ENCODE peak calls at places on chromosomes 11 and 22, in eight cellular contexts. C is LoVo; R is stromal cell of bone marrow; W is astrocyte of the spinal cord; M is posterior vena cava; N is NCI-H1417; D is stimulated activated CD8-positive, alpha-beta memory T cell treated with anti-CD3 and anti-CD28 coated beads, Interleukin-2, amount 100 ng/mL, for 1 hour; T is NCI-H1105 treated with DMSO at 0.1 percent for 48 hours. U is an unnamed sample.

GRCh38 chr11:21410513-21410912 is 741.1 kb downstream of the NELL1 start:
- DNase-seq in C (no peak), R (no peak), W (no peak), M (no peak), N (no peak), D (no peak), T (no peak), U (no peak)

GRCh38 chr11:16261836-16262644 is 94.3 kb downstream of the SOX6 start:
- DNase-seq in C (no peak), R (no peak), W (no peak), M (no peak), N (no peak), D (no peak), T (no peak), U (no peak)

GRCh38 chr11:107882095-107882820 is 23.7 kb upstream of the SLC35F2 start:
- DNase-seq in C (no peak), R (no peak), W (no peak), M (no peak), N (no peak), D (no peak), T (peak; percentile 30), U (no peak)

GRCh38 chr11:6587360-6587953 is 16.0 kb downstream of the RRP8 start:
- DNase-seq in C (no peak), R (no peak), W (no peak), M (no peak), N (no peak), D (no peak), T (peak; percentile 16), U (peak; percentile 52)

GRCh38 chr11:112719736-112720525 is 241.3 kb upstream of the NCAM1 start:
- DNase-seq in C (no peak), R (no peak), W (no peak), M (no peak), N (no peak), D (no peak), T (no peak), U (no peak)

GRCh38 chr22:27724181-27724580 is 77.4 kb downstream of the MN1 start:
- DNase-seq in C (no peak), R (no peak), W (no peak), M (peak; percentile 1), N (no peak), D (no peak), T (no peak), U (no peak)

GRCh38 chr22:19855504-19856409 is 1.1 kb upstream of the GNB1L start:
- DNase-seq in C (peak; percentile 60), R (no peak), W (peak; percentile 20), M (peak; percentile 92), N (no peak), D (no peak), T (peak; percentile 76), U (peak; percentile 57)

GRCh38 chr11:128448487-128448886 is 138.9 kb downstream of the ETS1 start:
- DNase-seq in C (peak; percentile 91), R (no peak), W (peak; percentile 88), M (no peak), N (no peak), D (no peak), T (no peak), U (no peak)

GRCh38 chr11:45918331-45918941 is 759 bp upstream of the PEX16 start:
- DNase-seq in C (peak; percentile 87), R (peak; percentile 55), W (peak; percentile 64), M (peak; percentile 95), N (peak; percentile 82), D (peak; percentile 27), T (peak; percentile 79), U (peak; percentile 53)

GRCh38 chr22:41022470-41023298 is 69.7 kb upstream of the EP300 start:
- DNase-seq in C (peak; percentile 82), R (peak; percentile 55), W (peak; percentile 83), M (peak; percentile 97), N (peak; percentile 74), D (peak; percentile 66), T (peak; percentile 82), U (peak; percentile 24)

GRCh38 chr22:42169055-42169469 is 38.5 kb upstream of the CYP2D6 start:
- DNase-seq in C (peak; percentile 31), R (peak; percentile 28), W (peak; percentile 69), M (no peak), N (peak; percentile 5), D (peak; percentile 38), T (peak; percentile 51), U (no peak)

GRCh38 chr11:120883404-120884135 is 140.3 kb upstream of the TBCEL start:
- DNase-seq in C (no peak), R (peak; percentile 76), W (peak; percentile 34), M (peak; percentile 87), N (no peak), D (no peak), T (no peak), U (no peak)

GRCh38 chr11:108591893-108592292 is 1.7 kb downstream of the EXPH5 start:
- DNase-seq in C (no peak), R (no peak), W (no peak), M (no peak), N (no peak), D (no peak), T (no peak), U (no peak)

GRCh38 chr11:76578655-76579046 is 91.9 kb downstream of the LRRC32 start:
- DNase-seq in C (no peak), R (no peak), W (peak; percentile 43), M (peak; percentile 90), N (no peak), D (no peak), T (no peak), U (no peak)

GRCh38 chr11:106031936-106032335 is 9.9 kb upstream of the MSANTD4 start:
- DNase-seq in C (no peak), R (no peak), W (no peak), M (no peak), N (no peak), D (no peak), T (no peak), U (no peak)

GRCh38 chr22:49567894-49568750 is 259.6 kb downstream of the BRD1 start:
- DNase-seq in C (no peak), R (no peak), W (no peak), M (peak; percentile 73), N (no peak), D (no peak), T (no peak), U (no peak)

GRCh38 chr11:60570970-60571369 is 55.8 kb downstream of the MS4A13 start:
- DNase-seq in C (no peak), R (no peak), W (no peak), M (no peak), N (no peak), D (no peak), T (no peak), U (no peak)

GRCh38 chr22:28034145-28034759 is 115.2 kb upstream of the PITPNB start:
- DNase-seq in C (no peak), R (no peak), W (no peak), M (peak; percentile 44), N (no peak), D (no peak), T (no peak), U (no peak)

GRCh38 chr11:20013346-20014066 is 146.8 kb downstream of the DBX1 start:
- DNase-seq in C (peak; percentile 69), R (no peak), W (peak; percentile 46), M (no peak), N (peak; percentile 42), D (no peak), T (peak; percentile 68), U (peak; percentile 65)

GRCh38 chr11:110076388-110076965 is 16.7 kb upstream of the ZC3H12C start:
- DNase-seq in C (peak; percentile 69), R (no peak), W (no peak), M (no peak), N (no peak), D (no peak), T (no peak), U (no peak)

GRCh38 chr11:128733440-128734115 is 39.7 kb downstream of the FLI1 start:
- DNase-seq in C (no peak), R (no peak), W (peak; percentile 34), M (no peak), N (no peak), D (no peak), T (no peak), U (no peak)

GRCh38 chr22:30754971-30755759 is 60.5 kb downstream of the OSBP2 start:
- DNase-seq in C (peak; percentile 48), R (peak; percentile 74), W (peak; percentile 79), M (peak; percentile 75), N (peak; percentile 22), D (peak; percentile 10), T (peak; percentile 22), U (peak; percentile 14)

GRCh38 chr22:20606041-20606783 is 98.8 kb downstream of the MED15 start:
- DNase-seq in C (peak; percentile 58), R (peak; percentile 13), W (peak; percentile 55), M (no peak), N (peak; percentile 72), D (peak; percentile 55), T (peak; percentile 49), U (peak; percentile 63)

GRCh38 chr11:67073908-67074307 is 17.3 kb downstream of the RHOD start:
- DNase-seq in C (no peak), R (no peak), W (no peak), M (no peak), N (no peak), D (no peak), T (no peak), U (no peak)

GRCh38 chr11:119293461-119293860 is 23.5 kb downstream of the MCAM start:
- DNase-seq in C (no peak), R (no peak), W (no peak), M (no peak), N (no peak), D (no peak), T (no peak), U (no peak)

GRCh38 chr11:36594316-36594989 is at the start of gene IFTAP:
- DNase-seq in C (peak; percentile 89), R (peak; percentile 91), W (peak; percentile 92), M (peak; percentile 79), N (peak; percentile 96), D (no peak), T (peak; percentile 92), U (peak; percentile 37)

GRCh38 chr11:130999086-130999485 is 82.8 kb upstream of the SNX19 start:
- DNase-seq in C (no peak), R (peak; percentile 24), W (peak; percentile 48), M (no peak), N (no peak), D (no peak), T (no peak), U (no peak)

GRCh38 chr11:124075492-124075840 is 34.3 kb upstream of the OR10G7 start:
- DNase-seq in C (no peak), R (no peak), W (no peak), M (no peak), N (no peak), D (no peak), T (no peak), U (no peak)

GRCh38 chr22:27283714-27284113 is 517.8 kb downstream of the MN1 start:
- DNase-seq in C (no peak), R (no peak), W (no peak), M (no peak), N (no peak), D (no peak), T (no peak), U (no peak)

GRCh38 chr11:61404641-61405040 is 12.3 kb downstream of the TMEM216 start:
- DNase-seq in C (no peak), R (no peak), W (no peak), M (no peak), N (no peak), D (no peak), T (no peak), U (no peak)

GRCh38 chr11:66914505-66914904 is 43.7 kb downstream of the PC start:
- DNase-seq in C (no peak), R (no peak), W (no peak), M (no peak), N (no peak), D (no peak), T (no peak), U (no peak)

GRCh38 chr11:120652705-120653335 is 141.3 kb downstream of the GRIK4 start:
- DNase-seq in C (no peak), R (no peak), W (no peak), M (no peak), N (no peak), D (no peak), T (no peak), U (no peak)

U was measured in NCI-H2029 treated with DMSO at 0.1 percent for 48 hours.